ENCODE peak calls at places on chromosomes 12 and 14, in five cellular contexts. T, A, F, P and B are unnamed samples.

GRCh38 chr12:67925551-67925950 is 63.7 kb upstream of the IFNG-AS1 start:
- DNase-seq in F (no peak), P (no peak), T (no peak), A (no peak), B (no peak)

GRCh38 chr12:67853204-67853603 is 136.0 kb upstream of the IFNG-AS1 start:
- DNase-seq in T (no peak), F (peak), A (no peak), P (peak), B (no peak)

GRCh38 chr14:26008290-26008689 is 589.5 kb downstream of the NOVA1 start:
- DNase-seq in P (no peak), T (no peak), F (no peak), A (peak), B (peak)

GRCh38 chr12:52618216-52618615 is at the start of gene KRT73:
- DNase-seq in A (peak), T (no peak), P (no peak), F (no peak), B (no peak)

GRCh38 chr12:103455020-103455763 is 40.6 kb downstream of the C12orf42 start:
- DNase-seq in P (no peak), F (no peak), T (no peak), A (no peak), B (no peak)

GRCh38 chr14:69464829-69465228 is 19.7 kb upstream of the PLEKHD1 start:
- DNase-seq in F (peak), T (no peak), A (no peak), P (peak), B (no peak)

GRCh38 chr14:104135121-104135903 is 3.1 kb upstream of the KIF26A start:
- DNase-seq in F (no peak), T (no peak), A (peak), P (peak), B (peak)

GRCh38 chr12:120710805-120711296 is 593 bp downstream of the UNC119B start:
- DNase-seq in A (peak), F (no peak), P (peak), T (no peak), B (peak)

GRCh38 chr14:104680056-104680805 is 9.2 kb upstream of the INF2 start:
- DNase-seq in A (no peak), F (peak), T (no peak), P (peak), B (no peak)

GRCh38 chr12:1691123-1692007 is 495 bp downstream of the ADIPOR2 start:
- DNase-seq in F (no peak), T (peak), A (no peak), P (peak), B (peak)

GRCh38 chr14:93267149-93267711 is 60.2 kb downstream of the UBR7 start:
- DNase-seq in P (no peak), T (no peak), F (no peak), A (no peak), B (no peak)

GRCh38 chr12:85733441-85733840 is 102.8 kb downstream of the RASSF9 start:
- DNase-seq in A (no peak), P (peak), T (no peak), F (peak), B (no peak)

GRCh38 chr12:3795800-3796133 is 42.9 kb upstream of the CRACR2A start:
- DNase-seq in P (no peak), A (no peak), T (no peak), F (no peak), B (no peak)

GRCh38 chr12:25384954-25385216 is 134.2 kb upstream of the KRAS start:
- DNase-seq in T (no peak), P (no peak), A (no peak), F (no peak), B (no peak)
- H3K14ac ChIP-seq in T (no peak), P (peak), A (peak), F (peak), B (no peak)

GRCh38 chr12:118103231-118103600 is 595 bp downstream of the VSIG10 start:
- DNase-seq in A (peak), P (no peak), T (no peak), F (peak), B (no peak)

GRCh38 chr12:118102609-118103008 is 1.2 kb downstream of the VSIG10 start:
- DNase-seq in F (no peak), T (no peak), P (no peak), A (no peak), B (no peak)

GRCh38 chr12:118101051-118101450 is 2.8 kb downstream of the VSIG10 start:
- DNase-seq in P (no peak), F (no peak), A (no peak), T (no peak), B (no peak)

GRCh38 chr12:118102070-118102469 is 1.7 kb downstream of the VSIG10 start:
- DNase-seq in P (peak), F (peak), A (peak), T (no peak), B (no peak)

DNA sequence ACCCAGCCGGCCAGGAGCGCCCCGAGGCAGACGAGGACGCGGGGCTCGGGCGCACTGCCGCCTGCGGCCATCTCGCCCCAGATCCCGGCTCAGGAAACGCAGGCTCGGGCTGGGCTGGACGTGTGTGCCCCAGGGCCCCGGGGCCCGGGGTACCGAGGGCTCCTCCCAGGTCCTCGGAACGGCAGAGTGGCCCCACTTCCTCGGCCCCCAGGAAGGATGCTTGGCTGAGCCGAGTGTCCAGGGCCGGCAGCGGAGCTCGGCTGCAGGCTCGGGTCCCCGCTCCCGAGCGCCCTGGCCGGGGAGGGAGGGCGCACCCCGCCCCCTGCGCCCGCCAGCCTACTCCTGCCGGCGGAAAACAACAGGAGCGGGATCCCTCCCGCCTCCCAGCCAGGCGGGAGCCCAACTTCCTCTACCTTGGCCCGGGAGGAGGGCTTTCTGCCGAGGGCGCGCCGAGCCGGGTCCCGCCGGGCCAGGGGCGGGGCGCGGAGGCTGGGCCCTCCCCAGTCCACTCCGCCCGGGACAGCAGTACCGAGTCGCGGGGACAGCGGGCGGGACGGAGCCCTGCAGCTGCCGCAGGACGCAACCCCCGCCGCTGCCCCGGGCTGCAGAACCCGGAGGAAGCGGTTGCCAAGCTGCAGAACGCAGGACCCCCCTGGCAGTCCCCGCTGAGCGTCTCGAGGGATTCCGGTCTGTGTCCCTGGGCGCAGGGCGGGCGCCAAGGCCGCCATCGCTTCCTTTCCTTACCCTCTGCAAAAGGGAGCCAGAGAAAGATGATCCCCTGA is at the start of gene VSIG10:
- DNase-seq in T (peak), P (peak), A (peak), F (peak), B (peak)
- H3K14ac ChIP-seq in T (peak), P (peak), A (peak), F (peak), B (no peak)

DNA sequence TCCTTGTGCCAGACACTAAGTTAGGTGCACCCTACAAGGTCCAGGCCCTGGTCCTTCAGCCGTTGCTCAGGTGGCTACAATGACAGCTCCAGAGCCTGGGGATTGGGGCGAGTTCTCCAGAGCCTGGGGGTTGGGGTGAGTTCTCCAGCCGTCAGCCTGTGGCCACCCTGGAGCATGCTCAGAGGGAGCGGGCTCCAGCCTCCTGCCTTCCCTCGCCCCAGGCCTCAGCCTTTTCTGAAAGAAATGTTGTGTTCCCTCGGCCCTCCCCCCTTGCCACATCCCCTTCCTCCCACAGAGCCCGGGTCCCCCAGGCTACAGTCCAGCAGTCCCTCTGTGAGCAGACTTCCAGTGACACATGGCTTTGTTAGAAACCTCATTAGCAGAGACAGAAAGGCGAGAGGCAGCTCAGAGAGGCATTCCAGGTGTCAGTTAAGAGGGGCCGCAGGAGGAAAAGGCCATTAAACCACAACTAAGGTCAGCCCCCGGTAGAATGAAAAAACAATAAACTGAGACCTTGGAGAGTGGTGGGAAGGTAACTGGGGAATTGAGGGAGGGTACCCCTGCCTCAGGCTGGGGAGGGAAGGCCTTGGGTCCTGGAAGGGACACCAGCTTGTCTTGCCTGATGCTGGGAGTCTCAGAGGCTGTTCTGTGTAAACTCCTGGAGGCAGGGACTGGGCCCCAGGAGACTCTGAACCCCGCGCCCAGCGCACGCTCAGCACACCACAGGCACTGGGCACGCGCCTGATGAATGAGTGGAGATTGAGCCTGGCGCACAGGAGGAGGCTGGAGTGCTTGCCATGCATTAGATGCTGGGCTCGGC is 23.1 kb upstream of the COL2A1 start:
- DNase-seq in T (peak), P (no peak), F (no peak), A (no peak), B (no peak)
- H3K14ac ChIP-seq in T (peak), P (peak), F (no peak), A (peak), B (no peak)

DNA sequence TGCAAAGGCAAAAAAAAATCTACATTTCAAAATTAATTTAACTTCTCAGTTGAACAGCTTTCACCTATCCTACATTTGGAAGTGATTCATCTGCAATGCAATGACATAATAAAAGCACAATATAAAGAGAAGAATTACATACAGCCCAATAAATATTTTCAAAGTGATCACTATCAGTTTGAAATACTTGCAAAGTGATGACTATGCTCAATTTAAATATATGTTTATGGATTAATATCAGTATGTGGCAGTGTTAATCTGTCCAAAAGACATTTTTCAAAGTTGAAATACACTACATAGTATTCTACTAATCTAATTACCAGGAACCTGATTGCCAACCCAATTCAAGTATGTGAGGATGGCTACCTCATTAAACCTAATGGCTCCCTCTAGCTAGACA is 460.7 kb upstream of the ATXN7L3B start:
- DNase-seq in T (no peak), P (no peak), F (no peak), A (no peak), B (no peak)
- H3K14ac ChIP-seq in T (no peak), P (no peak), F (no peak), A (no peak), B (no peak)

GRCh38 chr14:60242420-60242819 is 6.6 kb upstream of the PPM1A start:
- DNase-seq in P (no peak), A (no peak), T (no peak), F (no peak), B (no peak)

GRCh38 chr14:60248697-60249314 is at the start of gene PPM1A:
- DNase-seq in A (peak), F (peak), P (peak), T (peak), B (peak)

GRCh38 chr14:60249321-60250251 is 565 bp downstream of the PPM1A start:
- DNase-seq in T (peak), F (peak), A (peak), P (peak), B (peak)

GRCh38 chr14:60247994-60248696 is 876 bp upstream of the PPM1A start:
- DNase-seq in F (peak), T (peak), A (peak), P (peak), B (peak)

DNA sequence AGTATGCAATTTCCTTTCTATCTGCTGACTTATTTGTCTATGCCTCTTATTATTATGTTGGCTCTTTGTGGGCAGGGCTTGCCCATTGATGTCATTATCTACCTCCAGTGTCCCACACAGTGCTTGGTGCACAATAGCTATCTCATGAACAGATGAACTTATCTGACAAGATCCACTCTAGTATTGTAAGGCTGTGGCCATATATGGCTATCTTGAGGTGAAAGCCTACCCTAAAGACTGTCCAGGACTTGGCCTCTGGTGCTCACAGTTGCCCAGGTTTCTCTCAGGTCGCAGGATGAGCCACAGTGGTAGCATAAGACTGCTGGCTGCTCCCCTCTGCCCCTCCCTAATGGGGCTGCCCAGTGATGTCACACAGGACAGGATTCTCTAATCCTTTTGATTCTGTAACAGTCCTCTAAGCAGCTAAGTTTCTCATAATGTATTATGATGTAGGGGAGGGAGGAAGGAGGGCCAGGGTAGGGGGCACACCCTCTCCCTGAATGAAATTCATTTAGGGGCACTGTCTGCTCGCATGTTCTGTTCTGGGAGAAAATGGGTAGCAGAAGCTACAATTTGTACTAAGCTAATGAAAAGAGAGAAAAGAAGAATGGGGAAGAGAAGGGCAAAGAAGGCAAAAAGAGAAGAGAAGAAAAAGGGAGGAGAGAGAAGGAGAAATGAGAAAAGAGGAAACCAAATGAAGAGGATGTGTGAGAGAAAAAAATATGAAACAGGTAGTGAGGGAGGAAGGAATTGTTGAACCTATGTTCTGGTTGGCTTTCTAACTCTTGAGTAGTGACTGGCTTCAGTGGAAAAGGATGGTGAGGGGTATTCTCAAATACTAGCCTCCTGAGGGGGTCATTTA is 3.5 kb upstream of the PPM1A start:
- DNase-seq in A (no peak), T (no peak), P (no peak), F (no peak), B (no peak)
- H3K14ac ChIP-seq in A (no peak), T (no peak), P (no peak), F (no peak), B (no peak)

GRCh38 chr12:53940448-53941014 is 1.9 kb downstream of the HOXC13 start:
- DNase-seq in T (no peak), A (no peak), F (no peak), P (no peak), B (peak)
- H3K14ac ChIP-seq in T (no peak), A (no peak), F (no peak), P (no peak), B (no peak)

GRCh38 chr12:65524666-65525065 is 246.2 kb downstream of the MSRB3 start:
- DNase-seq in F (peak), P (peak), A (no peak), T (no peak), B (no peak)

GRCh38 chr12:65528127-65528526 is 249.6 kb downstream of the MSRB3 start:
- DNase-seq in A (no peak), F (no peak), P (no peak), T (no peak), B (no peak)

GRCh38 chr12:65522956-65523857 is 244.7 kb downstream of the MSRB3 start:
- DNase-seq in F (peak), P (peak), T (no peak), A (no peak), B (no peak)

GRCh38 chr12:65526311-65526710 is 247.8 kb downstream of the MSRB3 start:
- DNase-seq in A (no peak), F (peak), P (no peak), T (no peak), B (no peak)

GRCh38 chr12:65525501-65526141 is 247.1 kb downstream of the MSRB3 start:
- DNase-seq in T (no peak), F (peak), A (no peak), P (peak), B (no peak)
- H3K14ac ChIP-seq in T (no peak), F (peak), A (no peak), P (no peak), B (no peak)

GRCh38 chr14:72616294-72616693 is 277.6 kb downstream of the DPF3 start:
- DNase-seq in T (no peak), A (no peak), F (peak), P (peak), B (no peak)
- H3K14ac ChIP-seq in T (no peak), A (no peak), F (peak), P (no peak), B (no peak)

GRCh38 chr12:65824314-65824563 is at the start of gene HMGA2:
- DNase-seq in T (peak), F (peak), P (no peak), A (no peak), B (peak)
- H3K14ac ChIP-seq in T (peak), F (peak), P (peak), A (peak), B (peak)

GRCh38 chr12:124673881-124674617 is 106.6 kb upstream of the NCOR2 start:
- DNase-seq in F (no peak), T (no peak), A (no peak), P (no peak), B (no peak)
- H3K14ac ChIP-seq in F (no peak), T (peak), A (no peak), P (peak), B (no peak)